ENCODE peak calls at places on chromosomes 7 and 10, in eight cellular contexts. One of them, this sample, is unnamed.
A peak's percentile ranks its signal among the peaks of the same experiment; 100 is the strongest.

GRCh38 chr10:77392236-77392721 is 245.3 kb downstream of the KCNMA1 start:
- DNase-seq in lower lobe of right lung: no peak
- DNase-seq in activated CD8-positive, alpha-beta T cell treated with anti-CD3 and anti-CD28 coated beads, Interleukin-2, amount 10 ng/mL, durations not matched to agents 7 days and 5 days: no peak
- DNase-seq in Caki2: peak; percentile 45
- DNase-seq in posterior cingulate gyrus: no peak
- DNase-seq in activated CD4-positive, alpha-beta T cell treated with anti-CD3 and anti-CD28 coated beads for 24 hours: no peak
- DNase-seq in AG09309: peak; percentile 14
- DNase-seq in H54: peak; percentile 58
- DNase-seq in this sample: no peak

GRCh38 chr10:28796606-28797512 is 119.5 kb downstream of the BAMBI start:
- DNase-seq in lower lobe of right lung: no peak
- DNase-seq in activated CD8-positive, alpha-beta T cell treated with anti-CD3 and anti-CD28 coated beads, Interleukin-2, amount 10 ng/mL, durations not matched to agents 7 days and 5 days: no peak
- DNase-seq in Caki2: no peak
- DNase-seq in posterior cingulate gyrus: no peak
- DNase-seq in activated CD4-positive, alpha-beta T cell treated with anti-CD3 and anti-CD28 coated beads for 24 hours: no peak
- DNase-seq in AG09309: no peak
- DNase-seq in H54: no peak
- DNase-seq in this sample: peak; percentile 29

GRCh38 chr7:127822822-127823508 is 171.0 kb downstream of the SND1 start:
- DNase-seq in lower lobe of right lung: no peak
- DNase-seq in activated CD8-positive, alpha-beta T cell treated with anti-CD3 and anti-CD28 coated beads, Interleukin-2, amount 10 ng/mL, durations not matched to agents 7 days and 5 days: no peak
- DNase-seq in Caki2: no peak
- DNase-seq in posterior cingulate gyrus: no peak
- DNase-seq in activated CD4-positive, alpha-beta T cell treated with anti-CD3 and anti-CD28 coated beads for 24 hours: no peak
- DNase-seq in AG09309: no peak
- DNase-seq in H54: no peak
- DNase-seq in this sample: no peak

GRCh38 chr10:78706256-78706655 is 362.5 kb upstream of the ZMIZ1 start:
- DNase-seq in lower lobe of right lung: no peak
- DNase-seq in activated CD8-positive, alpha-beta T cell treated with anti-CD3 and anti-CD28 coated beads, Interleukin-2, amount 10 ng/mL, durations not matched to agents 7 days and 5 days: no peak
- DNase-seq in Caki2: peak; percentile 34
- DNase-seq in posterior cingulate gyrus: no peak
- DNase-seq in activated CD4-positive, alpha-beta T cell treated with anti-CD3 and anti-CD28 coated beads for 24 hours: no peak
- DNase-seq in AG09309: no peak
- DNase-seq in H54: peak; percentile 49
- DNase-seq in this sample: no peak

GRCh38 chr10:49679480-49679893 is at the start of gene C10orf53:
- DNase-seq in lower lobe of right lung: peak; percentile 47
- DNase-seq in activated CD8-positive, alpha-beta T cell treated with anti-CD3 and anti-CD28 coated beads, Interleukin-2, amount 10 ng/mL, durations not matched to agents 7 days and 5 days: peak; percentile 47
- DNase-seq in Caki2: peak; percentile 54
- DNase-seq in posterior cingulate gyrus: peak; percentile 53
- DNase-seq in activated CD4-positive, alpha-beta T cell treated with anti-CD3 and anti-CD28 coated beads for 24 hours: no peak
- DNase-seq in AG09309: no peak
- DNase-seq in H54: no peak
- DNase-seq in this sample: no peak

GRCh38 chr10:132387723-132388210 is 9.2 kb upstream of the PWWP2B start:
- DNase-seq in lower lobe of right lung: peak; percentile 87
- DNase-seq in activated CD8-positive, alpha-beta T cell treated with anti-CD3 and anti-CD28 coated beads, Interleukin-2, amount 10 ng/mL, durations not matched to agents 7 days and 5 days: peak; percentile 85
- DNase-seq in Caki2: peak; percentile 37
- DNase-seq in posterior cingulate gyrus: peak; percentile 52
- DNase-seq in activated CD4-positive, alpha-beta T cell treated with anti-CD3 and anti-CD28 coated beads for 24 hours: peak; percentile 67
- DNase-seq in AG09309: no peak
- DNase-seq in H54: peak; percentile 88
- DNase-seq in this sample: no peak

GRCh38 chr7:121083138-121083789 is 94.8 kb downstream of the CPED1 start:
- DNase-seq in lower lobe of right lung: no peak
- DNase-seq in activated CD8-positive, alpha-beta T cell treated with anti-CD3 and anti-CD28 coated beads, Interleukin-2, amount 10 ng/mL, durations not matched to agents 7 days and 5 days: no peak
- DNase-seq in Caki2: peak; percentile 18
- DNase-seq in posterior cingulate gyrus: no peak
- DNase-seq in activated CD4-positive, alpha-beta T cell treated with anti-CD3 and anti-CD28 coated beads for 24 hours: no peak
- DNase-seq in AG09309: no peak
- DNase-seq in H54: no peak
- DNase-seq in this sample: no peak

GRCh38 chr7:157439761-157440160 is 103.0 kb downstream of the DNAJB6 start:
- DNase-seq in lower lobe of right lung: peak; percentile 2
- DNase-seq in activated CD8-positive, alpha-beta T cell treated with anti-CD3 and anti-CD28 coated beads, Interleukin-2, amount 10 ng/mL, durations not matched to agents 7 days and 5 days: no peak
- DNase-seq in Caki2: no peak
- DNase-seq in posterior cingulate gyrus: no peak
- DNase-seq in activated CD4-positive, alpha-beta T cell treated with anti-CD3 and anti-CD28 coated beads for 24 hours: no peak
- DNase-seq in AG09309: no peak
- DNase-seq in H54: no peak
- DNase-seq in this sample: no peak

GRCh38 chr7:6256709-6257535 is 15.5 kb downstream of the CYTH3 start:
- DNase-seq in lower lobe of right lung: peak; percentile 54
- DNase-seq in activated CD8-positive, alpha-beta T cell treated with anti-CD3 and anti-CD28 coated beads, Interleukin-2, amount 10 ng/mL, durations not matched to agents 7 days and 5 days: no peak
- DNase-seq in Caki2: no peak
- DNase-seq in posterior cingulate gyrus: no peak
- DNase-seq in activated CD4-positive, alpha-beta T cell treated with anti-CD3 and anti-CD28 coated beads for 24 hours: no peak
- DNase-seq in AG09309: no peak
- DNase-seq in H54: no peak
- DNase-seq in this sample: peak; percentile 47

GRCh38 chr10:66748217-66748616 is 177.6 kb upstream of the LRRTM3 start:
- DNase-seq in lower lobe of right lung: no peak
- DNase-seq in activated CD8-positive, alpha-beta T cell treated with anti-CD3 and anti-CD28 coated beads, Interleukin-2, amount 10 ng/mL, durations not matched to agents 7 days and 5 days: no peak
- DNase-seq in Caki2: no peak
- DNase-seq in posterior cingulate gyrus: no peak
- DNase-seq in activated CD4-positive, alpha-beta T cell treated with anti-CD3 and anti-CD28 coated beads for 24 hours: no peak
- DNase-seq in AG09309: no peak
- DNase-seq in H54: no peak
- DNase-seq in this sample: no peak

GRCh38 chr10:72756674-72757385 is 64.9 kb downstream of the MCU start:
- DNase-seq in lower lobe of right lung: no peak
- DNase-seq in activated CD8-positive, alpha-beta T cell treated with anti-CD3 and anti-CD28 coated beads, Interleukin-2, amount 10 ng/mL, durations not matched to agents 7 days and 5 days: no peak
- DNase-seq in Caki2: no peak
- DNase-seq in posterior cingulate gyrus: no peak
- DNase-seq in activated CD4-positive, alpha-beta T cell treated with anti-CD3 and anti-CD28 coated beads for 24 hours: no peak
- DNase-seq in AG09309: no peak
- DNase-seq in H54: no peak
- DNase-seq in this sample: peak; percentile 92